ENCODE peak calls at places on chromosomes 7 and 10, in ten cellular contexts. C is suprapubic skin; H is B cell; Z is H7; T is activated CD4-positive, alpha-beta T cell treated with anti-CD3 and anti-CD28 coated beads for 36 hours; G is LHCN-M2; M is stimulated activated CD4-positive, alpha-beta T cell treated with anti-CD3 and anti-CD28 coated beads, Interleukin-15, amount 100 ng/mL, for 1 hour; Y is activated T-cell treated with anti-CD3 and anti-CD28 coated beads for 1 hour; R is AG10803; J is HCEC 1CT. S is an unnamed sample.

GRCh38 chr7:7673240-7673550 is 32.6 kb downstream of the UMAD1 start:
- DNase-seq in C (no peak), H (no peak), Z (no peak), T (no peak), G (no peak), M (no peak), Y (no peak), R (no peak), J (no peak), S (no peak)

GRCh38 chr10:4981722-4982471 is 18.7 kb downstream of the AKR1C1 start:
- DNase-seq in C (no peak), H (peak; percentile 2), Z (peak; percentile 47), T (no peak), G (peak; percentile 41), M (no peak), Y (no peak), R (peak; percentile 12), J (peak; percentile 25), S (no peak)

GRCh38 chr7:101382937-101383336 is 20.3 kb downstream of the COL26A1 start:
- DNase-seq in C (no peak), H (no peak), Z (no peak), T (no peak), G (no peak), M (no peak), Y (no peak), R (no peak), J (no peak), S (no peak)

GRCh38 chr7:95628831-95629439 is 32.6 kb upstream of the PDK4 start:
- DNase-seq in C (no peak), H (no peak), Z (no peak), T (no peak), G (peak; percentile 80), M (no peak), Y (no peak), R (peak; percentile 9), J (peak; percentile 43), S (no peak)

GRCh38 chr7:35384761-35385700 is 131.1 kb upstream of the TBX20 start:
- DNase-seq in C (no peak), H (no peak), Z (no peak), T (no peak), G (no peak), M (no peak), Y (no peak), R (no peak), J (no peak), S (no peak)

GRCh38 chr10:132175401-132175800 is 11.3 kb upstream of the DPYSL4 start:
- DNase-seq in C (no peak), H (no peak), Z (no peak), T (no peak), G (no peak), M (no peak), Y (no peak), R (no peak), J (no peak), S (no peak)

GRCh38 chr10:77554996-77555397 is 82.6 kb downstream of the KCNMA1 start:
- DNase-seq in C (no peak), H (no peak), Z (no peak), T (no peak), G (no peak), M (no peak), Y (no peak), R (no peak), J (no peak), S (no peak)

GRCh38 chr10:21293518-21294356 is 231.7 kb downstream of the SKIDA1 start:
- DNase-seq in C (no peak), H (no peak), Z (peak; percentile 50), T (no peak), G (no peak), M (no peak), Y (no peak), R (no peak), J (no peak), S (no peak)

GRCh38 chr10:126242352-126243260 is 145.7 kb downstream of the ADAM12 start:
- DNase-seq in C (no peak), H (no peak), Z (no peak), T (no peak), G (peak; percentile 93), M (no peak), Y (no peak), R (peak; percentile 89), J (peak; percentile 61), S (no peak)

GRCh38 chr7:20351901-20352300 is 21.2 kb downstream of the ITGB8 start:
- DNase-seq in C (no peak), H (no peak), Z (no peak), T (no peak), G (peak; percentile 78), M (no peak), Y (no peak), R (peak; percentile 72), J (peak; percentile 55), S (no peak)

GRCh38 chr7:10802526-10802925 is 171.1 kb upstream of the PHF14 start:
- DNase-seq in C (no peak), H (no peak), Z (no peak), T (no peak), G (peak; percentile 98), M (no peak), Y (no peak), R (peak; percentile 25), J (no peak), S (no peak)

GRCh38 chr7:1236831-1237701 is 4.4 kb downstream of the UNCX start:
- DNase-seq in C (no peak), H (no peak), Z (peak; percentile 88), T (no peak), G (no peak), M (no peak), Y (no peak), R (no peak), J (no peak), S (no peak)

GRCh38 chr7:130937830-130938229 is 203.8 kb upstream of the KLF14 start:
- DNase-seq in C (no peak), H (no peak), Z (no peak), T (no peak), G (no peak), M (no peak), Y (no peak), R (no peak), J (no peak), S (no peak)

GRCh38 chr10:47451998-47452494 is 31.9 kb downstream of the ANXA8 start:
- DNase-seq in C (peak; percentile 70), H (no peak), Z (peak; percentile 31), T (no peak), G (no peak), M (no peak), Y (no peak), R (no peak), J (no peak), S (no peak)

GRCh38 chr7:106114735-106115383 is 2.7 kb upstream of the SYPL1 start:
- DNase-seq in C (no peak), H (peak; percentile 68), Z (no peak), T (peak; percentile 63), G (peak; percentile 56), M (peak; percentile 8), Y (no peak), R (no peak), J (no peak), S (no peak)

GRCh38 chr7:77648742-77649338 is 47.4 kb upstream of the RSBN1L start:
- DNase-seq in C (no peak), H (no peak), Z (no peak), T (no peak), G (no peak), M (no peak), Y (no peak), R (no peak), J (no peak), S (no peak)

GRCh38 chr10:61172182-61172926 is 228.4 kb upstream of the RHOBTB1 start:
- DNase-seq in C (no peak), H (no peak), Z (no peak), T (no peak), G (no peak), M (no peak), Y (no peak), R (no peak), J (no peak), S (no peak)

GRCh38 chr7:20578257-20578771 is 37.2 kb upstream of the ABCB5 start:
- DNase-seq in C (no peak), H (no peak), Z (no peak), T (no peak), G (no peak), M (no peak), Y (no peak), R (no peak), J (no peak), S (no peak)

GRCh38 chr7:5237286-5237685 is 45.5 kb upstream of the SLC29A4 start:
- DNase-seq in C (no peak), H (no peak), Z (no peak), T (no peak), G (peak; percentile 16), M (no peak), Y (no peak), R (peak; percentile 52), J (no peak), S (no peak)

GRCh38 chr7:11294218-11294617 is 320.5 kb downstream of the PHF14 start:
- DNase-seq in C (no peak), H (no peak), Z (no peak), T (no peak), G (no peak), M (no peak), Y (no peak), R (no peak), J (no peak), S (no peak)

GRCh38 chr7:132516042-132516840 is 60.0 kb downstream of the PLXNA4 start:
- DNase-seq in C (no peak), H (no peak), Z (no peak), T (no peak), G (no peak), M (no peak), Y (no peak), R (peak; percentile 85), J (no peak), S (no peak)

GRCh38 chr10:114372179-114372578 is 32.1 kb downstream of the AFAP1L2 start:
- DNase-seq in C (no peak), H (no peak), Z (no peak), T (no peak), G (no peak), M (no peak), Y (no peak), R (no peak), J (no peak), S (no peak)

GRCh38 chr10:93346060-93346459 is 136.1 kb downstream of the MYOF start:
- DNase-seq in C (no peak), H (no peak), Z (no peak), T (no peak), G (no peak), M (no peak), Y (no peak), R (peak; percentile 47), J (no peak), S (no peak)

GRCh38 chr10:18606051-18606730 is 45.2 kb downstream of the NSUN6 start:
- DNase-seq in C (no peak), H (no peak), Z (no peak), T (no peak), G (peak; percentile 41), M (no peak), Y (no peak), R (no peak), J (no peak), S (no peak)

GRCh38 chr7:75066521-75066920 is 7.1 kb downstream of the RCC1L start:
- DNase-seq in C (no peak), H (no peak), Z (no peak), T (no peak), G (no peak), M (no peak), Y (no peak), R (no peak), J (no peak), S (no peak)

GRCh38 chr10:102752934-102753664 is 9.4 kb downstream of the WBP1L start:
- DNase-seq in C (no peak), H (no peak), Z (peak; percentile 64), T (peak; percentile 35), G (peak; percentile 86), M (no peak), Y (no peak), R (peak; percentile 88), J (peak; percentile 81), S (no peak)

GRCh38 chr10:48444861-48445841 is 138.7 kb downstream of the MAPK8 start:
- DNase-seq in C (no peak), H (no peak), Z (peak; percentile 83), T (no peak), G (no peak), M (no peak), Y (no peak), R (no peak), J (no peak), S (no peak)

GRCh38 chr10:101595591-101596433 is 7.7 kb downstream of the DPCD start:
- DNase-seq in C (no peak), H (no peak), Z (no peak), T (no peak), G (no peak), M (no peak), Y (no peak), R (peak; percentile 64), J (no peak), S (no peak)

S was measured in central memory CD8-positive, alpha-beta T cell.